ENCODE peak calls at places on chromosome 19, in five cellular contexts. D is midbrain; V is mesenteric fat pad; U is cardiac muscle cell; P is activated naive CD8-positive, alpha-beta T cell treated with anti-CD3 and anti-CD28 coated beads for 36 hours. C is an unnamed sample.
A peak's percentile ranks its signal among the peaks of the same experiment; 100 is the strongest.

GRCh38 chr19:16295071-16295470 is 29.6 kb upstream of the KLF2 start:
- DNase-seq in U (peak; percentile 33), V (no peak), P (no peak), D (no peak), C (no peak)

GRCh38 chr19:6056801-6057650 is 53.3 kb downstream of the RFX2 start:
- DNase-seq in V (no peak), D (peak; percentile 64), P (no peak), U (peak; percentile 95), C (peak; percentile 84)

GRCh38 chr19:33430674-33431277 is 57.3 kb downstream of the CEBPG start:
- DNase-seq in P (peak; percentile 53), U (peak; percentile 73), V (no peak), D (peak; percentile 76), C (no peak)

GRCh38 chr19:17333611-17334413 is 843 bp downstream of the ANO8 start:
- DNase-seq in U (peak; percentile 89), V (peak; percentile 89), P (peak; percentile 77), D (no peak), C (no peak)

GRCh38 chr19:4707956-4708650 is 15.5 kb downstream of the DPP9 start:
- DNase-seq in D (no peak), V (no peak), P (no peak), U (peak; percentile 59), C (no peak)

GRCh38 chr19:11534538-11534937 is 4.1 kb upstream of the CNN1 start:
- DNase-seq in P (no peak), V (no peak), U (no peak), D (no peak), C (no peak)

GRCh38 chr19:17633700-17634099 is 54.5 kb downstream of the UNC13A start:
- DNase-seq in D (no peak), U (no peak), V (no peak), P (no peak), C (no peak)

GRCh38 chr19:9043524-9043923 is 33.3 kb upstream of the MUC16 start:
- DNase-seq in V (no peak), D (no peak), U (no peak), P (no peak), C (no peak)

GRCh38 chr19:6357995-6358394 is 3.3 kb upstream of the CLPP start:
- DNase-seq in U (no peak), V (no peak), D (no peak), P (no peak), C (no peak)

GRCh38 chr19:29645491-29645867 is 19.8 kb upstream of the PLEKHF1 start:
- DNase-seq in D (no peak), P (no peak), V (no peak), U (no peak), C (no peak)

GRCh38 chr19:55301459-55302331 is 17.9 kb downstream of the BRSK1 start:
- DNase-seq in P (peak; percentile 93), D (peak; percentile 85), V (peak; percentile 98), U (peak; percentile 80), C (peak; percentile 96)

GRCh38 chr19:17394891-17395415 is 957 bp upstream of the CCDC194 start:
- DNase-seq in V (no peak), D (no peak), U (peak; percentile 84), P (peak; percentile 33), C (no peak)

GRCh38 chr19:37669336-37669963 is 14.2 kb upstream of the ZFP30 start:
- DNase-seq in D (no peak), P (no peak), V (no peak), U (no peak), C (no peak)

GRCh38 chr19:3006075-3006767 is 22.9 kb downstream of the TLE2 start:
- DNase-seq in P (peak; percentile 30), V (no peak), D (no peak), U (no peak), C (no peak)

GRCh38 chr19:3176715-3177501 is 1.7 kb upstream of the S1PR4 start:
- DNase-seq in V (no peak), D (no peak), U (no peak), P (peak; percentile 77), C (no peak)

GRCh38 chr19:4067396-4068057 is 828 bp upstream of the ZBTB7A start:
- DNase-seq in V (no peak), P (no peak), D (peak; percentile 23), U (no peak), C (peak; percentile 83)

GRCh38 chr19:7658219-7658686 is 10.6 kb upstream of the RETN start:
- DNase-seq in U (no peak), P (peak; percentile 69), D (peak; percentile 23), V (no peak), C (no peak)

GRCh38 chr19:19448238-19448544 is 42.7 kb downstream of the GATAD2A start:
- DNase-seq in P (no peak), U (no peak), V (no peak), D (no peak), C (no peak)

GRCh38 chr19:6728346-6728745 is 7.9 kb upstream of the C3 start:
- DNase-seq in D (peak; percentile 35), V (no peak), P (no peak), U (no peak), C (no peak)

GRCh38 chr19:54873990-54874389 is at the start of gene FCAR:
- DNase-seq in U (no peak), V (no peak), D (no peak), P (no peak), C (no peak)

GRCh38 chr19:55206664-55207500 is 2.4 kb downstream of the PTPRH start:
- DNase-seq in V (peak; percentile 92), U (peak; percentile 97), P (peak; percentile 65), D (peak; percentile 70), C (peak; percentile 91)

GRCh38 chr19:58581227-58582141 is 8.3 kb upstream of the MZF1 start:
- DNase-seq in D (no peak), V (peak; percentile 93), P (peak; percentile 89), U (peak; percentile 90), C (peak; percentile 88)

GRCh38 chr19:10145031-10145430 is 25.3 kb upstream of the EIF3G start:
- DNase-seq in D (no peak), U (no peak), P (no peak), V (no peak), C (no peak)

GRCh38 chr19:49106648-49107135 is 7.5 kb upstream of the LIN7B start:
- DNase-seq in V (no peak), P (peak; percentile 62), U (peak; percentile 54), D (peak; percentile 37), C (no peak)

GRCh38 chr19:8487137-8487851 is 15.1 kb downstream of the PRAM1 start:
- DNase-seq in U (no peak), P (peak; percentile 55), D (peak; percentile 43), V (no peak), C (no peak)

GRCh38 chr19:10271543-10272086 is 695 bp downstream of the ICAM1 start:
- DNase-seq in V (no peak), D (no peak), P (peak; percentile 40), U (peak; percentile 51), C (no peak)

GRCh38 chr19:18290250-18291018 is 9.0 kb upstream of the JUND start:
- DNase-seq in U (peak; percentile 43), D (no peak), P (peak; percentile 96), V (no peak), C (no peak)

GRCh38 chr19:23520441-23520840 is 125.2 kb upstream of the ZNF91 start:
- DNase-seq in P (no peak), D (no peak), U (no peak), V (no peak), C (no peak)

GRCh38 chr19:49746206-49746958 is 16.7 kb downstream of the TSKS start:
- DNase-seq in V (no peak), P (peak; percentile 74), D (no peak), U (peak; percentile 86), C (no peak)

GRCh38 chr19:7637374-7638256 is 705 bp downstream of the STXBP2 start:
- DNase-seq in D (no peak), U (peak; percentile 57), P (no peak), V (no peak), C (no peak)

GRCh38 chr19:55552620-55553019 is 7.3 kb upstream of the SBK3 start:
- DNase-seq in D (no peak), P (no peak), U (peak; percentile 92), V (no peak), C (no peak)

GRCh38 chr19:7450243-7451223 is 38.3 kb downstream of the PEX11G start:
- DNase-seq in V (no peak), P (no peak), D (no peak), U (peak; percentile 32), C (no peak)

GRCh38 chr19:33883869-33884519 is 87.3 kb downstream of the KCTD15 start:
- DNase-seq in D (no peak), P (no peak), U (peak; percentile 32), V (peak; percentile 74), C (no peak)

GRCh38 chr19:21568816-21569496 is 63.6 kb downstream of the ZNF429 start:
- DNase-seq in P (peak; percentile 78), D (peak; percentile 93), V (peak; percentile 92), U (peak; percentile 96), C (no peak)

GRCh38 chr19:12000152-12000981 is 35.1 kb downstream of the ZNF433 start:
- DNase-seq in V (no peak), P (peak; percentile 12), D (no peak), U (no peak), C (no peak)

GRCh38 chr19:7888145-7888825 is at the start of gene LRRC8E:
- DNase-seq in U (peak; percentile 76), D (no peak), P (peak; percentile 61), V (no peak), C (no peak)

GRCh38 chr19:8449830-8450229 is 5.1 kb downstream of the HNRNPM start:
- DNase-seq in P (no peak), V (peak; percentile 20), U (no peak), D (no peak), C (no peak)